ENCODE peak calls at places on chromosomes 6 and 20, in five cellular contexts. F, R, C, T and Z are unnamed samples.
A peak's percentile ranks its signal among the peaks of the same experiment; 100 is the strongest.

GRCh38 chr6:134186355-134186754 is 131.6 kb downstream of the SGK1 start:
- DNase-seq in C (no peak), F (no peak), R (no peak), T (no peak), Z (no peak)

GRCh38 chr20:40961176-40961575 is 67.4 kb upstream of the TOP1 start:
- DNase-seq in T (no peak), R (peak; percentile 10), C (peak; percentile 8), F (no peak), Z (no peak)

GRCh38 chr6:20284672-20285071 is 72.4 kb upstream of the MBOAT1 start:
- DNase-seq in F (no peak), C (no peak), T (no peak), R (no peak), Z (no peak)

GRCh38 chr20:19747903-19748302 is 10.2 kb upstream of the RIN2 start:
- DNase-seq in T (no peak), F (no peak), C (no peak), R (no peak), Z (no peak)

GRCh38 chr6:1767481-1768246 is 157.9 kb downstream of the FOXC1 start:
- DNase-seq in T (peak; percentile 50), F (peak; percentile 2), R (no peak), C (no peak), Z (peak; percentile 16)

GRCh38 chr6:49479308-49480004 is 16.3 kb downstream of the CENPQ start:
- DNase-seq in C (no peak), T (no peak), F (no peak), R (no peak), Z (no peak)

GRCh38 chr6:52019092-52019491 is 68.3 kb downstream of the PKHD1 start:
- DNase-seq in R (no peak), T (no peak), F (no peak), C (no peak), Z (no peak)

GRCh38 chr6:113351183-113351834 is 505.8 kb upstream of the MARCKS start:
- DNase-seq in T (peak; percentile 32), R (no peak), C (no peak), F (no peak), Z (peak; percentile 72)

GRCh38 chr6:157551041-157551832 is 170.2 kb downstream of the ZDHHC14 start:
- DNase-seq in C (no peak), R (no peak), F (no peak), T (peak; percentile 85), Z (no peak)

GRCh38 chr6:87308970-87309369 is 13.4 kb upstream of the SMIM8 start:
- DNase-seq in R (no peak), F (no peak), T (peak; percentile 66), C (no peak), Z (no peak)

GRCh38 chr6:150196942-150197745 is 54.3 kb downstream of the PPP1R14C start:
- DNase-seq in T (no peak), C (peak; percentile 55), R (no peak), F (no peak), Z (peak; percentile 26)

GRCh38 chr6:31541059-31541657 is 645 bp downstream of the DDX39B start:
- DNase-seq in F (peak; percentile 40), T (peak; percentile 69), C (peak; percentile 73), R (no peak), Z (peak; percentile 48)

GRCh38 chr6:44265003-44265842 is at the start of gene NFKBIE:
- DNase-seq in F (peak; percentile 84), C (peak; percentile 98), T (peak; percentile 94), R (peak; percentile 97), Z (peak; percentile 88)

GRCh38 chr6:44263357-44264100 is 1.8 kb downstream of the NFKBIE start:
- DNase-seq in T (peak; percentile 38), F (peak; percentile 24), C (peak; percentile 56), R (no peak), Z (peak; percentile 7)

GRCh38 chr6:44265843-44266233 is 487 bp upstream of the NFKBIE start:
- DNase-seq in F (no peak), R (no peak), T (no peak), C (no peak), Z (no peak)

GRCh38 chr6:44262467-44263356 is 2.6 kb downstream of the NFKBIE start:
- DNase-seq in C (no peak), F (no peak), T (no peak), R (no peak), Z (no peak)

GRCh38 chr6:44264154-44265002 is 973 bp downstream of the NFKBIE start:
- DNase-seq in T (peak; percentile 29), C (peak; percentile 60), R (peak; percentile 56), F (no peak), Z (no peak)
- TF ChIP-seq CTCF in T (no peak), C (no peak), R (no peak), F (no peak), Z (no peak)

GRCh38 chr20:32588040-32588439 is 2.9 kb upstream of the NOL4L start:
- DNase-seq in R (no peak), T (no peak), C (no peak), F (no peak), Z (no peak)
- H3K4me3 ChIP-seq in R (no peak overlapping the region), T (no peak overlapping the region), C (no peak overlapping the region), F (no peak overlapping the region), Z (no peak overlapping the region)

DNA sequence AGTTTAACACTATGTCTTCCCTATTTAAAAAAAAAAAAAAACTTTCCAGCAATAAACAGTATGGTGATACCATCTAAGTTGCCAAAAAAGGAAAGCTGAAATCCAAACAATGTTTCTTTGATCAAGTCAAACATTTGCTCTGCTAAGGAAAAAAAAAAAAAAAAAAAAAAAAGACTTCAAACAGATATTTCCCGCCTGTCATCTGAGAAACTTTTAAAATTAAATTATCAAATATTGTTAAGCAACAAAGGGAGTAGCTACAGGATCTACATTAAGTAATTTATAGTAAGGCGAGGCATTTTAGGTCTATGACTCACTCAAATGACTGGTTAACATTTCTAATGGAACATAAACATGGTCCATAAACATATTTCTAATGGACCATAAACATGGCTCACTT is 121.2 kb downstream of the DST start:
- DNase-seq in F (no peak), R (no peak), C (no peak), T (no peak), Z (no peak)
- H3K27ac ChIP-seq in F (no peak overlapping the region), R (peak overlapping the region; percentile 52), C (peak overlapping the region; percentile 5), T (no peak overlapping the region), Z (no peak overlapping the region)

GRCh38 chr20:63858393-63859165 is 2.7 kb upstream of the ABHD16B start:
- DNase-seq in R (no peak), C (peak; percentile 22), T (no peak), F (no peak), Z (peak; percentile 65)
- TF ChIP-seq CTCF in R (no peak), C (no peak), T (no peak), F (no peak), Z (peak; percentile 40)

GRCh38 chr6:138105880-138106664 is 1.1 kb downstream of the PERP start:
- DNase-seq in F (peak; percentile 29), R (no peak), C (peak; percentile 40), T (peak; percentile 61), Z (no peak)

GRCh38 chr6:138104618-138105213 is 2.5 kb downstream of the PERP start:
- DNase-seq in R (no peak), F (no peak), T (peak; percentile 59), C (no peak), Z (no peak)

GRCh38 chr6:138103876-138104275 is 3.3 kb downstream of the PERP start:
- DNase-seq in C (no peak), F (no peak), T (peak; percentile 70), R (no peak), Z (no peak)

GRCh38 chr6:138106665-138107077 is 548 bp downstream of the PERP start:
- DNase-seq in T (no peak), F (no peak), R (no peak), C (no peak), Z (no peak)

GRCh38 chr6:138105446-138105845 is 1.8 kb downstream of the PERP start:
- DNase-seq in R (no peak), F (peak; percentile 35), T (peak; percentile 93), C (peak; percentile 42), Z (no peak)
- H3K4me3 ChIP-seq in R (peak overlapping the region; percentile 59), F (peak overlapping the region; percentile 67), T (peak overlapping the region; percentile 82), C (peak overlapping the region; percentile 79), Z (peak overlapping the region; percentile 78)

GRCh38 chr20:17614176-17614811 is 44.4 kb downstream of the DSTN start:
- DNase-seq in F (peak; percentile 51), T (no peak), C (peak; percentile 84), R (peak; percentile 83), Z (peak; percentile 33)
- H3K27ac ChIP-seq in F (peak overlapping the region; percentile 46), T (no peak overlapping the region), C (peak overlapping the region; percentile 50), R (peak overlapping the region; percentile 83), Z (peak overlapping the region; percentile 41)

GRCh38 chr20:46523108-46523507 is 9.7 kb upstream of the ZNF334 start:
- DNase-seq in F (no peak), C (no peak), T (no peak), R (no peak), Z (no peak)

GRCh38 chr20:46519678-46520077 is 6.3 kb upstream of the ZNF334 start:
- DNase-seq in C (no peak), T (no peak), R (no peak), F (no peak), Z (no peak)

GRCh38 chr20:46520540-46520939 is 7.2 kb upstream of the ZNF334 start:
- DNase-seq in F (no peak), T (no peak), C (no peak), R (no peak), Z (no peak)

GRCh38 chr20:46523696-46524328 is 10.5 kb upstream of the ZNF334 start:
- DNase-seq in R (no peak), T (peak; percentile 2), F (no peak), C (no peak), Z (peak; percentile 24)

DNA sequence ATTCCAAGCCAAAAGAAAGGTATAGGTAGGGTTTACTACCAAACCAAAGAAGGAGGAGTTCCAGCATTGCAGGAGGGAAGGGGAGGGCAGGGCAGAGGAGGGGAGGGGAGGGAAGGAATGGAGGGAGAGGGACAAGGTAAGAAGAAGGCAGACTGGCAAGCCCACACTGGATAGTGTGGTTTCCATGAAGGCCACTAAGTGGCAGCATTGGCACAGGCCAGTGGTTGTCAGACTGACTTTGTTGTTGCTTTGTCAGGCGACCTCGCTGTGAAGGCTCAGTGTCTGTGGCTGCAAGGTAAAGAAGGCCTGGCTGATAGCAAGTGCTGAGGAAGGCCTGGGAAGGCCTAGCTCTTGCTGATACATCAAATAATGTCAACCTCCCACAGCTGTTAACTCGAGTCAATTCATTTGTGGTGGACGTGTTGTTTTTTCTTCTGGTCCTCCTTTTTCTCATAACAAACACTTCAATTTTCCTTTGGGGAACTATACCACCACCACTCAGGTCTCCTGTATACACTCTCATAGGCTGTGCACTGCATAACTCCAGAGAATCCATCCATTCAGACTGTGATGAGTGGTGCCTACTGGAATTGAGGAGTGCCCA is 7.7 kb upstream of the ZNF334 start:
- DNase-seq in T (peak; percentile 42), R (peak; percentile 67), C (peak; percentile 38), F (peak; percentile 67), Z (peak; percentile 41)
- TF ChIP-seq CTCF in T (peak; percentile 65), R (peak; percentile 71), C (peak; percentile 44), F (peak; percentile 52), Z (peak; percentile 57)

GRCh38 chr20:25177890-25178321 is 17.6 kb upstream of the ENTPD6 start:
- DNase-seq in T (peak; percentile 39), F (no peak), R (peak; percentile 81), C (no peak), Z (no peak)
- H3K4me3 ChIP-seq in T (no peak overlapping the region), F (no peak overlapping the region), R (no peak overlapping the region), C (no peak overlapping the region), Z (no peak overlapping the region)